ENCODE peak calls at places on chromosomes 2 and 18, in four cellular contexts. One of them, this sample, is unnamed.

GRCh38 chr2:53593891-53594585 is 173.6 kb upstream of the CHAC2 start:
- DNase-seq in heart left ventricle: no peak
- DNase-seq in sciatic nerve: no peak
- DNase-seq in HFFc6: peak
- DNase-seq in this sample: no peak

GRCh38 chr18:41517142-41517541 is 437.9 kb upstream of the PIK3C3 start:
- DNase-seq in heart left ventricle: no peak
- DNase-seq in sciatic nerve: no peak
- DNase-seq in HFFc6: no peak
- DNase-seq in this sample: no peak

GRCh38 chr18:9475643-9476580 is 599 bp downstream of the RALBP1 start:
- DNase-seq in heart left ventricle: no peak
- DNase-seq in sciatic nerve: peak
- DNase-seq in HFFc6: peak
- DNase-seq in this sample: no peak

GRCh38 chr2:39913648-39914456 is 134.8 kb upstream of the THUMPD2 start:
- DNase-seq in heart left ventricle: no peak
- DNase-seq in sciatic nerve: no peak
- DNase-seq in HFFc6: peak
- DNase-seq in this sample: no peak

GRCh38 chr2:109377976-109378375 is 235.8 kb downstream of the SEPTIN10 start:
- DNase-seq in heart left ventricle: no peak
- DNase-seq in sciatic nerve: peak
- DNase-seq in HFFc6: no peak
- DNase-seq in this sample: peak

GRCh38 chr2:226121339-226121738 is 678.3 kb downstream of the IRS1 start:
- DNase-seq in heart left ventricle: no peak
- DNase-seq in sciatic nerve: no peak
- DNase-seq in HFFc6: no peak
- DNase-seq in this sample: no peak

GRCh38 chr18:49011291-49011746 is 60.6 kb upstream of the SMAD7 start:
- DNase-seq in heart left ventricle: no peak
- DNase-seq in sciatic nerve: peak
- DNase-seq in HFFc6: no peak
- DNase-seq in this sample: no peak

GRCh38 chr2:229713371-229714079 is 830 bp downstream of the DNER start:
- DNase-seq in heart left ventricle: no peak
- DNase-seq in sciatic nerve: no peak
- DNase-seq in HFFc6: no peak
- DNase-seq in this sample: no peak

GRCh38 chr18:38052879-38053590 is 487.4 kb upstream of the CELF4 start:
- DNase-seq in heart left ventricle: no peak
- DNase-seq in sciatic nerve: no peak
- DNase-seq in HFFc6: no peak
- DNase-seq in this sample: no peak

GRCh38 chr2:112836695-112837117 is at the start of gene IL1B:
- DNase-seq in heart left ventricle: no peak
- DNase-seq in sciatic nerve: no peak
- DNase-seq in HFFc6: peak
- DNase-seq in this sample: no peak

This sample was measured in uterus.